ENCODE peak calls at places on chromosomes 1 and 21, in five cellular contexts. O is PC-3, H is lung, F is osteocyte, M is GM06990. R is an unnamed sample.

GRCh38 chr1:244801246-244801645 is 34.2 kb upstream of the COX20 start:
- DNase-seq in O (peak), H (peak), F (no peak), M (peak), R (peak)

GRCh38 chr1:171833091-171833822 is 8.0 kb upstream of the DNM3 start:
- DNase-seq in O (no peak), H (no peak), F (no peak), M (no peak), R (no peak)

GRCh38 chr1:24369199-24369598 is 44.4 kb downstream of the STPG1 start:
- DNase-seq in O (no peak), H (no peak), F (no peak), M (no peak), R (peak)

GRCh38 chr21:29350246-29350779 is 51.6 kb downstream of the BACH1 start:
- DNase-seq in O (no peak), H (peak), F (no peak), M (no peak), R (no peak)

GRCh38 chr1:113946112-113946511 is 17.0 kb downstream of the HIPK1 start:
- DNase-seq in O (no peak), H (no peak), F (no peak), M (no peak), R (no peak)

GRCh38 chr1:17167041-17167782 is 37.7 kb upstream of the PADI1 start:
- DNase-seq in O (no peak), H (no peak), F (peak), M (no peak), R (no peak)

GRCh38 chr1:162087118-162087517 is 17.6 kb downstream of the NOS1AP start:
- DNase-seq in O (no peak), H (no peak), F (no peak), M (no peak), R (no peak)

GRCh38 chr1:177472567-177472966 is 301.8 kb downstream of the BRINP2 start:
- DNase-seq in O (no peak), H (no peak), F (no peak), M (no peak), R (peak)

GRCh38 chr21:42039470-42039901 is 29.3 kb upstream of the ZBTB21 start:
- DNase-seq in O (peak), H (peak), F (no peak), M (no peak), R (peak)

GRCh38 chr1:31368611-31369107 is 4.2 kb downstream of the FABP3 start:
- DNase-seq in O (no peak), H (no peak), F (no peak), M (no peak), R (no peak)

DNA sequence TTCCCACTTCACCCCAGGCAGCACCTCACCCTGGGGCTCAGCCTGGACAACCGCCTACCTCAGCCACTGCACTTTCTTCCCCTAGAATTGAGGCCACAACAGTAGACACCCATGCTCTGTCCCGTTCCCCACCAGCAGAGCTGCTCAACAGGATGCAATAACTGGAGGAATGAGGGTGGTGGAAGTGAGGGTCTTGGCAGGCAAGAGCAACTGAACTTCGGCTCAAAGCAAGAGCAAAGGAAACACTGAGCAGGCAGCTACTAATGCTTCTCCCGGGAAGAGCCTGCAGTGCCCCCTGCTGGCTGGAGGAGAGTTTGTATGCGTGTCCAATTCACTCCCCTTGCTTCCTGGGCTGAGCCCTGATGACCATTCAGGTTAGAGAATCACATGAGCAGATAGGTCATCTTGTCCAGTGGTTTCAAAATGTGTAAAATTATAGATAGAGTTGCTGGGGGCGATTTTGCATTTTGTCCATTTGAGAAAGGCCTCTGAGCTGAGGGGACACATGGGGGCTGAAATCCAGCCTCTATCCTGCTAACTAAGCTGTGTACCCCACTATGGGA is 13.9 kb downstream of the NT5C1A start:
- DNase-seq in O (peak), H (peak), F (no peak), M (peak), R (peak)
- TF ChIP-seq CTCF in O (peak), H (peak), F (peak), M (peak), R (peak)

GRCh38 chr1:47627016-47627415 is 189.2 kb downstream of the FOXD2 start:
- DNase-seq in O (no peak), H (no peak), F (peak), M (no peak), R (no peak)

GRCh38 chr1:47621483-47621882 is 183.6 kb downstream of the FOXD2 start:
- DNase-seq in O (no peak), H (no peak), F (peak), M (no peak), R (no peak)

GRCh38 chr1:47623174-47623940 is 185.5 kb downstream of the FOXD2 start:
- DNase-seq in O (no peak), H (peak), F (peak), M (no peak), R (no peak)

GRCh38 chr1:47621977-47622376 is 184.1 kb downstream of the FOXD2 start:
- DNase-seq in O (no peak), H (no peak), F (no peak), M (no peak), R (no peak)

DNA sequence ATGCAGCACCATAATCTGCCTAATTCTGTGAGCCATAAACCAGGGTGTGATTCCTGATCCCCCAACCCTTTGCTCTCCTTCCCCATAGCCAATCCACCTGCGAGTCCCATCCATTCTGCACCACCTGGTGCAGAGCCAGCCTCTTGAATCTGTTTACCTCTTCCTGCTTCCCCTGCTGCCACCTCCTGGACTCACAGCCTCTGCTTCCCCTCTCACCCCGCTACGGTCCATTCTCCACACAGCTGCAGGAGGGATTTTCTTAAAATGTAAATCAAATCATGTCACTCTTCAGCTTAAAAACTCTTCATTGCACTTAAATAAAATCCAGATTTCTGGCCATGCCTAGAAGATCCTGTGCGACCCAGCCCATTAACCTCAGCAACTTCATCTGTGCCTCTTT is 186.7 kb downstream of the FOXD2 start:
- DNase-seq in O (peak), H (peak), F (peak), M (no peak), R (no peak)
- TF ChIP-seq CTCF in O (peak), H (no peak), F (peak), M (peak), R (no peak)

GRCh38 chr1:56967900-56968832 is 2.4 kb upstream of the C8B start:
- DNase-seq in O (peak), H (no peak), F (no peak), M (no peak), R (peak)
- TF ChIP-seq CTCF in O (peak), H (no peak), F (peak), M (peak), R (peak)

DNA sequence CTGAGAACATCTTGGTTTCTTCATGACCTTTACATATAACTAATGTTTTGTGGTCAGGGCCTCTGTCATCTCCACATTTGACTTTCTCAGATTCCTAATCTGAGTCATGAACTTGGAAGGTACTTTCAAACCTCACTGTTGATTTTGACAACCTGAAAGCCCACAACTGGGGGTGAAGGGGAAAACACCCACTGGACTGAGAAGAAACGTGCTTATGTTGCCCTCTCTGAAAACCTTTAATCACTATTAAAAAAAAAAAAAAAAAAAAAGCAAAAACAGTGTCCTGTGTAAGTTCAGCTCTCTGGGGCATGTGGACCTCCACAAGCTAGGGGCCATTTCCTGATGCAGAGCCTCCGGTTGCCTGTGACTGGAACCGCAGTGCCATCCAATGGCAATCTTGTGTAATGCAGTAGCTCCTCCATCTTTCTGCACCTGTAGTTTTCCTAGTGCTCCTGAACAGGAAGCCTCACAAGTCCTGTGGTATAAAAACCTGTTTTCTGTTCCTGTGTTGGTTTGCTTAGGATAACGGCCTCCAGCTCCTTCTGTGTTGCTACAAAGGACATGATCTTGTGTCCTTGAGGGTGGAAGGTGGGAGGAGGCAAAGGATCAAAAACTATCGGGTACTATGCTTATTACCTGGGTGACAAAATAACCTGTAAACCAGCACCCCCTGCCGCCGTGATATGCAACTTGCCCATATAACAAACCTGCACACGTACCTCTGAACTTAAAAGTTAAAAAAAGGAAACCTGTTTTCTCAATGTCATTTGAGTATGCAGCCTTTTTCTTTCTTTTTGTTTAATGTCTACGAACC is 124.5 kb downstream of the ZNF648 start:
- DNase-seq in O (peak), H (peak), F (no peak), M (peak), R (peak)
- TF ChIP-seq CTCF in O (peak), H (peak), F (peak), M (peak), R (peak)

GRCh38 chr1:28642847-28643635 is at the start of gene TAF12:
- DNase-seq in O (peak), H (peak), F (peak), M (peak), R (peak)
- TF ChIP-seq CTCF in O (peak), H (peak), F (peak), M (peak), R (peak)

DNA sequence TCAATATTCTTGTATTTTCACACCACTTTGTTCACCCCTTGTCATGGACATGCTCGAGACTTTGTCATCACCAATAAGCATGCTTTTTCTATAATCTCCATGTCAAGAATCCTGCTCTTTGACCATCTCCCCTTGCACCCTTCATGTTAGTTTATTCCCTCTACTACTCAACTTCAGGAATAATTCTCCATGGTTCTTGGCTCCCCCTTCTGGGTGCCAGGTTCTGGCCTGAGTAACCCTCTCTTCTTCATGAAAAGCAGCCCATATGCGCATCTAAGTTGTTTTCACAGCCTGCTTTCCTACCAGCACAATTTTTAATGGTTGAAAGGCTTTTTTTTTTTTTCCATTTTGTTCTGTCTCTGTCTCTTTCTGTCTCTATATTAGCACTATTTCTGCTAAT is 160.7 kb downstream of the LEPR start:
- DNase-seq in O (peak), H (no peak), F (no peak), M (no peak), R (peak)
- TF ChIP-seq CTCF in O (peak), H (no peak), F (peak), M (no peak), R (no peak)

GRCh38 chr1:232891656-232892317 is 58.6 kb upstream of the NTPCR start:
- DNase-seq in O (no peak), H (no peak), F (no peak), M (no peak), R (peak)
- TF ChIP-seq CTCF in O (no peak), H (no peak), F (no peak), M (no peak), R (no peak)

GRCh38 chr1:77282187-77282865 is 507 bp downstream of the AK5 start:
- DNase-seq in O (peak), H (no peak), F (peak), M (peak), R (peak)
- TF ChIP-seq CTCF in O (no peak), H (no peak), F (no peak), M (no peak), R (no peak)

DNA sequence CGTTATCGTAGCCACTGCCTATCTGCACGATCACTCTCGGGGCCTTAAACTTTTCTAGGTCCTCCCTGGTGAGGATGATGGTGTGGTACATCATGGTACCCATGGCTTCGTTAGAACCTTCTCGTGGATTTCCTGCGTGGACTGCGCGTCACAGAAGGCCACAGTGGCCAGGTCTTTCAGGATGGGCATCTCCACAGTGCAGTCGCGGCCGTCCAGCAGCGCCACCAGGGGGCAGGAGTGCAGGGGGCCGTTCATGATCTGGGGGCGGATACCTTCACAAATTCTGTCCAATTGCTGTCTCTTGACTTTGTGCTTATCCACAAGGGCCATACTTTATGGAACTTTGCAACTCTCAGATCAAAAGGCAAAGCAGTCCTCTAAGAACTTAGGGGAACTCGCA is 69.6 kb downstream of the WLS start:
- DNase-seq in O (no peak), H (no peak), F (no peak), M (no peak), R (no peak)
- TF ChIP-seq CTCF in O (peak), H (no peak), F (peak), M (no peak), R (no peak)